ENCODE peak calls at places on chromosomes 5 and 9, in five cellular contexts. O is A549, T is K562, I is HepG2, S is H1. V is an unnamed sample.

GRCh38 chr5:143084452-143084851 is 314.3 kb downstream of the ARHGAP26 start:
- DNase-seq in O (no peak), T (no peak), I (no peak), S (no peak), V (no peak)

GRCh38 chr5:171642894-171643293 is 142.7 kb upstream of the SMIM23 start:
- DNase-seq in O (no peak), T (no peak), I (no peak), S (no peak), V (no peak)

GRCh38 chr9:31325778-31326177 is 1058.7 kb upstream of the ACO1 start:
- DNase-seq in O (no peak), T (no peak), I (no peak), S (no peak), V (no peak)

GRCh38 chr5:64210866-64211265 is 45.2 kb downstream of the RNF180 start:
- DNase-seq in O (no peak), T (no peak), I (no peak), S (no peak), V (peak; percentile 72)

GRCh38 chr5:149143470-149143869 is 2.2 kb downstream of the ABLIM3 start:
- DNase-seq in O (no peak), T (no peak), I (no peak), S (no peak), V (peak; percentile 81)

GRCh38 chr5:14216372-14216771 is 73.2 kb downstream of the TRIO start:
- DNase-seq in O (no peak), T (no peak), I (no peak), S (no peak), V (peak; percentile 52)

GRCh38 chr5:64318175-64318574 is 152.5 kb downstream of the RNF180 start:
- DNase-seq in O (no peak), T (no peak), I (no peak), S (no peak), V (no peak)

GRCh38 chr5:173697931-173698579 is 81.6 kb upstream of the BOD1 start:
- DNase-seq in O (no peak), T (no peak), I (no peak), S (no peak), V (no peak)

GRCh38 chr5:148810821-148811220 is 15.6 kb upstream of the ADRB2 start:
- DNase-seq in O (no peak), T (no peak), I (no peak), S (no peak), V (no peak)

GRCh38 chr5:101080485-101081240 is 177.6 kb upstream of the ST8SIA4 start:
- DNase-seq in O (no peak), T (no peak), I (no peak), S (no peak), V (no peak)

GRCh38 chr5:146048994-146049703 is 56.2 kb downstream of the PLAC8L1 start:
- DNase-seq in O (peak; percentile 81), T (peak; percentile 71), I (peak; percentile 66), S (peak; percentile 76), V (peak; percentile 84)

GRCh38 chr9:2018764-2019548 is 3.8 kb downstream of the SMARCA2 start:
- DNase-seq in O (no peak), T (no peak), I (no peak), S (no peak), V (no peak)

GRCh38 chr5:127950707-127951356 is 132.7 kb upstream of the SLC12A2 start:
- DNase-seq in O (no peak), T (no peak), I (no peak), S (no peak), V (peak; percentile 18)

GRCh38 chr9:126612329-126612812 is 1.4 kb upstream of the LMX1B start:
- DNase-seq in O (no peak), T (no peak), I (no peak), S (peak; percentile 63), V (no peak)
- TF ChIP-seq MAFK in O (no peak), T (no peak), I (no peak), S (no peak), V (no peak)

DNA sequence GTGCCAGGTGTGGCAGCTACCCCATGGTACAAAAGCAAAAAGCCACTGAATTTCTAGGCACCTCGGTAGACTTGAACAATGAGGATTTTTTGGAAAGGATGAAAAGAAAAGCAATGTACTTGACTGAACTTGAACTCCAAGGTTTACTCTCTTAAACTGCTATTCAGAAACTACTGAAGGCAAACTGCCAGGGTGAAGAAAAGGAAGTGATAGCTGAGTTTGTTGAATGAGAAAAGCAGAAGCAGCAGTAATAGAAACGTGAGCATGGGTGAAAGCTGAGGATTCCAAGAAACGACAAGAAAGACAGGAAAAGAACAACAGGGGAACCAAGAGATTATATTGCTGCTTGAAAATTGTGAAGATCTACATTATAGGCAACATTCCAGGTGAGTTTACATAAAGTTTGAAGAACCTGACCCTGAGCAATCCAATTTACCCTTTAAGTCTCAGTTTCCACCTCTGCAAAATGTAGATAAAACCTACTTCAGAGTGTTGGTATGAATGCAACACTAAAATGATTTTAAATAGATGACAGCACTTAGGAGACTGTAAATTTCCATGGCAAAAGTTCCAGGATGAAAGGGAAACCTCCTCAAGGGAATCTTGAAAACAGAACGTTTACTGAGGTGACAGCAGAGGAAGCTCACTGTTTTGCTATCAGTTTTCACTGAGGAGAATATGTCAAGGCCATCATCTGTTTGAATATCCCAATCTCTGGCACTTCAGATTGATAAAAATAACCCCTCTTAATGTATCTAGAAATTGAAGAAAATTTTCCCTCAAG is 245.8 kb downstream of the SPATA31D1 start:
- DNase-seq in O (no peak), T (no peak), I (no peak), S (no peak), V (no peak)
- TF ChIP-seq MAFK in O (no peak), T (no peak), I (no peak), S (no peak), V (no peak)

GRCh38 chr5:135842737-135843136 is 8.3 kb downstream of the SLC25A48 start:
- DNase-seq in O (no peak), T (no peak), I (no peak), S (no peak), V (no peak)
- TF ChIP-seq MAFK in O (no peak), T (no peak), I (no peak), S (no peak), V (no peak)

GRCh38 chr9:129273941-129274709 is 96.1 kb upstream of the IER5L start:
- DNase-seq in O (no peak), T (no peak), I (no peak), S (no peak), V (no peak)

GRCh38 chr9:129272348-129273025 is 94.4 kb upstream of the IER5L start:
- DNase-seq in O (no peak), T (no peak), I (no peak), S (no peak), V (no peak)

GRCh38 chr9:129275626-129276247 is 97.7 kb upstream of the IER5L start:
- DNase-seq in O (no peak), T (no peak), I (no peak), S (no peak), V (peak; percentile 11)

GRCh38 chr9:129270903-129271431 is 92.9 kb upstream of the IER5L start:
- DNase-seq in O (no peak), T (no peak), I (no peak), S (no peak), V (peak; percentile 44)

GRCh38 chr9:129273136-129273895 is 95.3 kb upstream of the IER5L start:
- DNase-seq in O (no peak), T (no peak), I (no peak), S (no peak), V (no peak)
- TF ChIP-seq MAFK in O (no peak), T (no peak), I (no peak), S (no peak), V (no peak)

GRCh38 chr5:110007101-110007500 is 317.4 kb downstream of the MAN2A1 start:
- DNase-seq in O (no peak), T (no peak), I (no peak), S (no peak), V (no peak)
- TF ChIP-seq MAFK in O (no peak), T (no peak), I (no peak), S (no peak), V (no peak)

GRCh38 chr5:1038417-1039209 is 30.0 kb downstream of the NKD2 start:
- DNase-seq in O (no peak), T (no peak), I (no peak), S (no peak), V (no peak)
- TF ChIP-seq MAFK in O (no peak), T (no peak), I (no peak), S (no peak), V (no peak)

DNA sequence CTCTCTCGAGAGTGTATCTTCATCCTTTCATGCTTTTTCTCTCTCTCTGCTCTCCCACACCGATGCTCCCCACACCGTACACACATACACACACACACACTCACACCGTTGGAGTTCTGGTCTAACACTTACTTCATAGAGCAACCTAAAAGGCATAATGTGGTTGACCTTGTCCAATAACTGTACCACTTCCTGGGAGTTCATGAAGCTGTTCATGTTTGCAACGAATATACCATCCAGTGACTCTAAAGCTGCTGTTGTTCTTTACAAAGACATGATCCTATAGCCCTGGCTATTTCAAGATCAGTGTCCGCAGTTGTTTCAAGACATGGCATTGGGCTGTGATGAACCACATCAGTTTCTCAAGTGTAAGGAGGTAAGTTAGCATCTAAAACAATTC is 10.0 kb downstream of the MEF2C start:
- DNase-seq in O (no peak), T (no peak), I (no peak), S (no peak), V (no peak)
- TF ChIP-seq MAFK in O (no peak), T (no peak), I (no peak), S (no peak), V (no peak)